ENCODE peak calls at places on chromosomes 5 and 9, in seven cellular contexts. H, Q, R, G, W, O and K are unnamed samples.

GRCh38 chr5:68265822-68266395 is 50.4 kb downstream of the PIK3R1 start:
- DNase-seq in H (no peak), Q (no peak), R (no peak), G (no peak), W (no peak), O (peak; percentile 47), K (no peak)

GRCh38 chr5:149635394-149635793 is 54.1 kb downstream of the ARHGEF37 start:
- DNase-seq in H (no peak), Q (no peak), R (no peak), G (no peak), W (no peak), O (no peak), K (no peak)

GRCh38 chr5:174371600-174372094 is 326.1 kb downstream of the NSG2 start:
- DNase-seq in H (no peak), Q (no peak), R (no peak), G (no peak), W (no peak), O (peak; percentile 25), K (no peak)

GRCh38 chr5:99763021-99763814 is 772.0 kb upstream of the FAM174A start:
- DNase-seq in H (no peak), Q (no peak), R (no peak), G (no peak), W (no peak), O (no peak), K (no peak)

GRCh38 chr5:153999995-154000394 is 38.7 kb downstream of the FAM114A2 start:
- DNase-seq in H (no peak), Q (no peak), R (no peak), G (no peak), W (no peak), O (no peak), K (no peak)

GRCh38 chr5:173396311-173396993 is 68.2 kb upstream of the STC2 start:
- DNase-seq in H (peak; percentile 43), Q (no peak), R (peak; percentile 11), G (peak; percentile 33), W (no peak), O (peak; percentile 37), K (peak; percentile 23)

GRCh38 chr5:67283275-67283987 is 86.8 kb upstream of the CD180 start:
- DNase-seq in H (peak; percentile 46), Q (no peak), R (no peak), G (no peak), W (no peak), O (no peak), K (peak; percentile 69)

GRCh38 chr9:77433675-77434445 is 214.3 kb downstream of the GNA14 start:
- DNase-seq in H (peak; percentile 33), Q (peak; percentile 67), R (peak; percentile 68), G (peak; percentile 51), W (peak; percentile 79), O (peak; percentile 91), K (peak; percentile 59)

GRCh38 chr5:14060218-14060617 is 82.9 kb upstream of the TRIO start:
- DNase-seq in H (no peak), Q (no peak), R (no peak), G (no peak), W (no peak), O (no peak), K (no peak)

GRCh38 chr9:4016789-4017188 is 283.1 kb downstream of the GLIS3 start:
- DNase-seq in H (no peak), Q (no peak), R (no peak), G (no peak), W (no peak), O (no peak), K (no peak)

GRCh38 chr9:85960688-85961093 is 19.7 kb downstream of the NAA35 start:
- DNase-seq in H (no peak), Q (no peak), R (no peak), G (no peak), W (no peak), O (no peak), K (no peak)

GRCh38 chr5:10636363-10637142 is 72.7 kb downstream of the ANKRD33B start:
- DNase-seq in H (no peak), Q (no peak), R (no peak), G (no peak), W (no peak), O (no peak), K (no peak)

GRCh38 chr5:74442466-74442865 is 198.1 kb downstream of the ENC1 start:
- DNase-seq in H (no peak), Q (no peak), R (no peak), G (no peak), W (no peak), O (no peak), K (no peak)

GRCh38 chr5:67807116-67807888 is 408.3 kb upstream of the PIK3R1 start:
- DNase-seq in H (no peak), Q (no peak), R (no peak), G (no peak), W (peak; percentile 31), O (no peak), K (no peak)

GRCh38 chr5:134451618-134452505 is 40.2 kb upstream of the CDKN2AIPNL start:
- DNase-seq in H (no peak), Q (no peak), R (no peak), G (no peak), W (no peak), O (peak; percentile 91), K (peak; percentile 33)

GRCh38 chr5:67516959-67517358 is 320.4 kb upstream of the CD180 start:
- DNase-seq in H (no peak), Q (no peak), R (no peak), G (no peak), W (no peak), O (peak; percentile 15), K (no peak)

GRCh38 chr5:76270214-76270613 is 132.9 kb upstream of the IQGAP2 start:
- DNase-seq in H (no peak), Q (no peak), R (no peak), G (no peak), W (peak; percentile 53), O (no peak), K (no peak)

GRCh38 chr5:14668247-14668646 is 3.7 kb downstream of the OTULIN start:
- DNase-seq in H (no peak), Q (no peak), R (peak; percentile 27), G (no peak), W (no peak), O (no peak), K (no peak)

GRCh38 chr9:6449645-6450044 is 36.6 kb downstream of the UHRF2 start:
- DNase-seq in H (no peak), Q (no peak), R (no peak), G (no peak), W (no peak), O (no peak), K (no peak)

GRCh38 chr9:131276107-131276888 is at the start of gene FAM78A:
- DNase-seq in H (no peak), Q (no peak), R (peak; percentile 75), G (no peak), W (peak; percentile 65), O (peak; percentile 47), K (no peak)

GRCh38 chr5:135456238-135457099 is 4.3 kb upstream of the TIFAB start:
- DNase-seq in H (peak; percentile 46), Q (no peak), R (no peak), G (no peak), W (peak; percentile 59), O (peak; percentile 90), K (no peak)

GRCh38 chr5:141182248-141182647 is at the start of gene PCDHB16:
- DNase-seq in H (no peak), Q (no peak), R (peak; percentile 45), G (peak; percentile 63), W (no peak), O (peak; percentile 62), K (no peak)

GRCh38 chr9:122475717-122476116 is 2.0 kb downstream of the OR1J1 start:
- DNase-seq in H (no peak), Q (no peak), R (no peak), G (no peak), W (no peak), O (no peak), K (no peak)

GRCh38 chr5:79605560-79605959 is 6.7 kb upstream of the TENT2 start:
- DNase-seq in H (no peak), Q (no peak), R (no peak), G (no peak), W (no peak), O (no peak), K (no peak)

GRCh38 chr9:26243722-26244121 is 565.5 kb upstream of the TUSC1 start:
- DNase-seq in H (no peak), Q (no peak), R (no peak), G (no peak), W (no peak), O (peak; percentile 34), K (no peak)

GRCh38 chr9:7147136-7148090 is 389.6 kb downstream of the KDM4C start:
- DNase-seq in H (no peak), Q (no peak), R (no peak), G (no peak), W (no peak), O (no peak), K (no peak)

GRCh38 chr5:96844476-96844990 is 31.8 kb upstream of the ERAP2 start:
- DNase-seq in H (no peak), Q (no peak), R (no peak), G (no peak), W (no peak), O (peak; percentile 33), K (no peak)

GRCh38 chr5:32794086-32794485 is 83.0 kb downstream of the NPR3 start:
- DNase-seq in H (no peak), Q (no peak), R (no peak), G (no peak), W (no peak), O (peak; percentile 48), K (no peak)

GRCh38 chr9:88477300-88477751 is 57.7 kb upstream of the NXNL2 start:
- DNase-seq in H (no peak), Q (no peak), R (no peak), G (no peak), W (no peak), O (peak; percentile 82), K (no peak)

GRCh38 chr5:116273458-116274242 is 188.8 kb downstream of the COMMD10 start:
- DNase-seq in H (no peak), Q (no peak), R (no peak), G (no peak), W (peak; percentile 2), O (no peak), K (no peak)

GRCh38 chr9:28212979-28213378 is 639.7 kb upstream of the C9orf72 start:
- DNase-seq in H (no peak), Q (no peak), R (no peak), G (no peak), W (no peak), O (peak; percentile 11), K (no peak)

GRCh38 chr9:19161257-19162025 is 34.1 kb upstream of the PLIN2 start:
- DNase-seq in H (no peak), Q (peak; percentile 83), R (no peak), G (no peak), W (peak; percentile 54), O (peak; percentile 58), K (no peak)

GRCh38 chr5:137320056-137321045 is 178.8 kb downstream of the SPOCK1 start:
- DNase-seq in H (no peak), Q (peak; percentile 43), R (peak; percentile 73), G (peak; percentile 49), W (peak; percentile 75), O (peak; percentile 75), K (no peak)

GRCh38 chr9:97594414-97594921 is 38.7 kb downstream of the TSTD2 start:
- DNase-seq in H (no peak), Q (no peak), R (no peak), G (no peak), W (no peak), O (no peak), K (no peak)